ENCODE peak calls at places on chromosomes 3 and 15, in eight cellular contexts. Z is T1000; V is mucosa of gallbladder; W is WTC11; X is aorta; T is effector CD4-positive, alpha-beta T cell; A is HTR-8/SVneo; J is stimulated activated CD4-positive, alpha-beta T cell treated with anti-CD3 and anti-CD28 coated beads, Interleukin-1b, Interleukin-23, amount 100 ng/mL, for 1 hour. G is an unnamed sample.

GRCh38 chr3:51819709-51820406 is 40.8 kb upstream of the IQCF6 start:
- DNase-seq in J (no peak), T (no peak), W (peak), Z (no peak), A (peak), V (no peak), X (no peak), G (peak)

GRCh38 chr15:42184736-42185135 is 23.4 kb downstream of the VPS39 start:
- DNase-seq in X (no peak), J (no peak), T (no peak), V (no peak), Z (no peak), A (no peak), W (no peak), G (no peak)

GRCh38 chr15:27499719-27500118 is 528.7 kb downstream of the GABRG3 start:
- DNase-seq in J (no peak), W (no peak), Z (no peak), A (no peak), T (no peak), V (no peak), X (no peak), G (no peak)

GRCh38 chr15:87493803-87494202 is 762.7 kb downstream of the NTRK3 start:
- DNase-seq in A (no peak), J (no peak), W (no peak), Z (no peak), T (no peak), V (no peak), X (no peak), G (no peak)

GRCh38 chr3:46065294-46065705 is 38.0 kb upstream of the XCR1 start:
- DNase-seq in Z (peak), V (peak), X (peak), A (no peak), J (peak), W (no peak), T (peak), G (peak)

GRCh38 chr3:93973160-93974126 is at the start of gene PROS1:
- DNase-seq in V (peak), W (peak), T (peak), X (peak), Z (peak), A (peak), J (no peak), G (peak)

GRCh38 chr15:33358303-33358702 is 47.5 kb downstream of the RYR3 start:
- DNase-seq in W (no peak), X (no peak), V (no peak), J (no peak), A (no peak), T (no peak), Z (no peak), G (no peak)

GRCh38 chr3:110865934-110866333 is 205.7 kb upstream of the NECTIN3 start:
- DNase-seq in X (no peak), Z (no peak), J (no peak), W (no peak), V (no peak), T (no peak), A (no peak), G (no peak)

GRCh38 chr3:149547413-149547812 is 72.9 kb downstream of the TM4SF4 start:
- DNase-seq in W (no peak), A (no peak), Z (no peak), V (peak), J (no peak), T (no peak), X (peak), G (no peak)

GRCh38 chr3:57706462-57706861 is 13.6 kb upstream of the DENND6A start:
- DNase-seq in V (peak), Z (peak), W (no peak), J (no peak), X (no peak), T (no peak), A (no peak), G (peak)

GRCh38 chr3:188706176-188706575 is 465.6 kb upstream of the TPRG1 start:
- DNase-seq in A (peak), X (no peak), V (no peak), W (no peak), Z (no peak), T (no peak), J (no peak), G (no peak)

G was measured in HCT116.